ENCODE peak calls at places on chromosomes 7 and 10, in four cellular contexts. T is WTC11, N is K562, B is HepG2. V is an unnamed sample.

GRCh38 chr7:148242271-148242801 is 348.2 kb upstream of the C7orf33 start:
- DNase-seq in N (peak; percentile 73), T (peak; percentile 23), B (peak; percentile 30), V (no peak)

GRCh38 chr7:8831386-8831785 is 398.0 kb downstream of the NXPH1 start:
- DNase-seq in N (no peak), T (no peak), B (no peak), V (no peak)

GRCh38 chr10:129513312-129513711 is 46.3 kb downstream of the MGMT start:
- DNase-seq in N (no peak), B (no peak), T (peak; percentile 52), V (no peak)

GRCh38 chr7:139768249-139768824 is 9.5 kb downstream of the HIPK2 start:
- DNase-seq in B (no peak), N (no peak), T (no peak), V (no peak)

GRCh38 chr10:126458453-126458852 is 70.2 kb upstream of the ADAM12 start:
- DNase-seq in T (no peak), N (no peak), B (no peak), V (no peak)

GRCh38 chr10:113438660-113439059 is 114.2 kb upstream of the HABP2 start:
- DNase-seq in N (no peak), T (no peak), B (no peak), V (no peak)

GRCh38 chr10:12710594-12711343 is 290.7 kb downstream of the CCDC3 start:
- DNase-seq in B (peak; percentile 41), N (peak; percentile 62), T (peak; percentile 79), V (peak; percentile 26)

GRCh38 chr7:128738570-128739047 is 550 bp upstream of the CALU start:
- DNase-seq in N (peak; percentile 70), T (no peak), B (no peak), V (no peak)

GRCh38 chr10:123270221-123270620 is 116.0 kb downstream of the BUB3 start:
- DNase-seq in B (no peak), N (no peak), T (no peak), V (no peak)

GRCh38 chr10:34813626-34814227 is 1.4 kb downstream of the PARD3 start:
- DNase-seq in N (no peak), T (no peak), B (peak; percentile 42), V (no peak)

GRCh38 chr7:45215611-45216062 is 58.0 kb downstream of the RAMP3 start:
- DNase-seq in B (no peak), T (no peak), N (no peak), V (no peak)

GRCh38 chr7:3260425-3260762 is 40.7 kb upstream of the SDK1 start:
- DNase-seq in T (no peak), N (no peak), B (no peak), V (no peak)

GRCh38 chr10:125568156-125568555 is 114.8 kb downstream of the TEX36 start:
- DNase-seq in T (no peak), N (no peak), B (no peak), V (no peak)

GRCh38 chr7:149414745-149415390 is 46.0 kb downstream of the ZNF777 start:
- DNase-seq in B (no peak), N (no peak), T (peak; percentile 95), V (no peak)

GRCh38 chr10:76553700-76554470 is 1083.7 kb downstream of the KCNMA1 start:
- DNase-seq in T (no peak), B (no peak), N (no peak), V (no peak)

GRCh38 chr10:103645141-103646054 is 151.9 kb downstream of the NEURL1 start:
- DNase-seq in N (no peak), B (peak; percentile 87), T (no peak), V (no peak)

GRCh38 chr10:5090551-5090950 is 3.7 kb upstream of the AKR1C3 start:
- DNase-seq in N (no peak), B (no peak), T (no peak), V (no peak)

GRCh38 chr10:119205926-119206602 is 1.3 kb upstream of the GRK5 start:
- DNase-seq in T (peak; percentile 38), N (peak; percentile 41), B (peak; percentile 83), V (no peak)

GRCh38 chr10:124105594-124105993 is 12.2 kb upstream of the CHST15 start:
- DNase-seq in N (no peak), B (no peak), T (no peak), V (no peak)

GRCh38 chr10:15571570-15571969 is 148.2 kb downstream of the ITGA8 start:
- DNase-seq in T (no peak), B (no peak), N (no peak), V (no peak)

GRCh38 chr10:34430685-34431084 is 384.4 kb downstream of the PARD3 start:
- DNase-seq in T (no peak), B (no peak), N (no peak), V (no peak)

GRCh38 chr7:131889572-131890150 is 333.2 kb upstream of the PODXL start:
- DNase-seq in T (no peak), B (no peak), N (no peak), V (no peak)

GRCh38 chr7:15783971-15784693 is 97.6 kb upstream of the MEOX2 start:
- DNase-seq in N (no peak), B (no peak), T (no peak), V (no peak)

GRCh38 chr10:50862719-50863118 is 22.7 kb downstream of the A1CF start:
- DNase-seq in T (no peak), B (no peak), N (no peak), V (no peak)

GRCh38 chr10:82969405-82969804 is 1094.4 kb downstream of the NRG3 start:
- DNase-seq in B (no peak), T (no peak), N (no peak), V (no peak)

GRCh38 chr7:151430391-151431205 is 9.3 kb downstream of the CRYGN start:
- DNase-seq in T (no peak), B (no peak), N (no peak), V (no peak)

GRCh38 chr10:6999232-6999925 is 411.5 kb downstream of the SFMBT2 start:
- DNase-seq in T (no peak), B (no peak), N (no peak), V (no peak)

GRCh38 chr7:95737828-95738505 is 34.4 kb upstream of the DYNC1I1 start:
- DNase-seq in T (no peak), B (no peak), N (no peak), V (no peak)

DNA sequence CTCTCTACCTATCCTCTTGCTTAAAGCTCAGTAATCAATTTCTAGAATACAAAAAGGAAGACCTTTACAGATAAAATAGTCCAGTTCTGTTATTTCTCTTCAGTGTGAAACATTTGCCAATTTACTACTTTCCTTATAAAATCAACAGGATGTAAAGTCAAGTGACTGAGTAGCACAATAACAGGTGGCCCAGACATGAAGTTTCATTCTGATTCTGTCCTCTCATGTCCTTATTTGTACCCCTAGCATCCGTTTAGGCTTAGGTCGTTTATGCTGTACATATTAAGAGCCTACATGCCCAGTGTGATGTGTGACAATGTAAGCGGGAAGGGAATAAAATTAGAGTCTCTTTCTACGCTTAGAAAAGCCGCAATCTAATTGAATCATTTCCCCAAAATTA is 29.2 kb downstream of the EPC1 start:
- DNase-seq in T (no peak), N (no peak), B (no peak), V (peak; percentile 91)
- TF ChIP-seq CREM in T (no peak), N (no peak), B (no peak), V (peak; percentile 31)

GRCh38 chr7:97187067-97187466 is 69.6 kb downstream of the SDHAF3 start:
- DNase-seq in N (peak; percentile 42), T (no peak), B (no peak), V (no peak)
- TF ChIP-seq CREM in N (no peak), T (no peak), B (no peak), V (no peak)

GRCh38 chr10:131803863-131804425 is 96.9 kb upstream of the PPP2R2D start:
- DNase-seq in B (no peak), T (no peak), N (no peak), V (no peak)

GRCh38 chr10:131806646-131807317 is 94.0 kb upstream of the PPP2R2D start:
- DNase-seq in T (no peak), N (no peak), B (no peak), V (no peak)

GRCh38 chr10:131804551-131805295 is 96.1 kb upstream of the PPP2R2D start:
- DNase-seq in N (no peak), B (no peak), T (no peak), V (no peak)

GRCh38 chr10:131805696-131806095 is 95.1 kb upstream of the PPP2R2D start:
- DNase-seq in T (no peak), B (no peak), N (no peak), V (no peak)

GRCh38 chr10:131806146-131806545 is 94.7 kb upstream of the PPP2R2D start:
- DNase-seq in T (no peak), N (no peak), B (no peak), V (no peak)
- TF ChIP-seq CREM in T (no peak), N (no peak), B (no peak), V (no peak)

GRCh38 chr7:34567906-34568305 is 90.1 kb upstream of the NPSR1 start:
- DNase-seq in N (no peak), T (no peak), B (no peak), V (no peak)

DNA sequence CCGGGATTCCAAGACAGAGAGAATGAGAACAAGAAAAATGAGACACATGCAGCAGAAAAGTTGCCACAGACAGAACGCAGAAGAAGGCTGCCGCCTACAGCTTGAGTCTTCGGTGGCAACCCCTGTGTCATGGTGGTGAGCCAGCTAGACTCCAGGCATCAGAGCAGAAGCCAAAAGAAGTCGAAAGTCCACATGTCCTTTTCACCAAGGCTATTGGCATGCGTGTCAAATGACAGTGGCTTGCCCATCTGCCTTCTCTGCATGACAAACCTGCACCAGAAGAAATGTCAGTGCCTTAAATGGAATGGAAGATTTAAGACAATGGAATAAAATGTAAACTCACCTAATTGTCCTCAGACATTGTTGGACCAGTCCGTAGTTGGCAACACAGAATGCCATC is 93.9 kb upstream of the NPSR1 start:
- DNase-seq in T (no peak), B (no peak), N (no peak), V (no peak)
- TF ChIP-seq CREM in T (no peak), B (no peak), N (no peak), V (no peak)

GRCh38 chr10:70664702-70665195 is 7.6 kb upstream of the ADAMTS14 start:
- DNase-seq in T (no peak), N (no peak), B (peak; percentile 21), V (no peak)
- TF ChIP-seq CREM in T (no peak), N (no peak), B (no peak), V (no peak)

DNA sequence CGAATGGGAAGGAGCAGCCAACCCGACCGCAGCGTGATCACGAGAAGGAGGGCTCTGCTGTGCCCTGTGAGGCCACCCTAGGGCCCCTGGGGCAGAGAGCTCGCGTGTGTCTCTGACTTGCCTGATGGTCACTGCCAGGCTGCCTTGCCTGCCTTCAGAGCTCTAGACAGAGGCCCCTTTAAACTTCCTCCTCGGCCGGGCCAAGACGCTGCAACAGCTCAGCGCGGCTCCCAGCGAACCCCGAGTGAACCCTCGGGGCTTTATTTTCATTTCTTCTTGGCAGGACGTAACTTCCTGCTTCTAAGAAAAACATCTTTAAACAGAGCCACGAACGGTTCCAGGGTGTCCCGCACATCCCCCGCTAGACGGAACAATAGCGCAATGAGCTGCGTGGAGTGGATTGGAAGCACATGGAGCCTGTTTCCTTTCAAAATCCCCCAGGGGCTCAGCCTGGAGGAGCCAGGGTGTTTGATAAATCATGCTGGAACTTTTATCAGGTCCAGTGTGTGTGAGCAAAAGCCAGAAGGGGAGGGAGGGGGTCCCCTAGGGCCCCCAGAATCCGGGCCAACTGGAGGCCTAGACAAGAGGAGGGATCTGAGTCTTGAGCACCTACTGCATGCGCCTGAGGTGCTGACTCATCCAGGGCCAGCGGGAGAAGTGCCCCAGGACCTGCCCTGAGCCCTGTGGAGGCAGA is 134.1 kb upstream of the GDF10 start:
- DNase-seq in N (no peak), T (no peak), B (no peak), V (no peak)
- TF ChIP-seq CREM in N (no peak), T (no peak), B (no peak), V (no peak)